ENCODE peak calls at places on chromosomes 2 and 18, in six cellular contexts. W is caudate nucleus; F is esophagus muscularis mucosa; Z is tibial artery; C is CD8-positive, alpha-beta memory T cell; A is PC-3. B is an unnamed sample.

GRCh38 chr2:69509011-69509749 is 71.9 kb upstream of the NFU1 start:
- DNase-seq in W (no peak), C (no peak), A (no peak), Z (no peak), F (no peak), B (no peak)

GRCh38 chr18:61336766-61337165 is 3.5 kb downstream of the CDH20 start:
- DNase-seq in W (no peak), F (no peak), Z (no peak), A (no peak), C (no peak), B (no peak)

GRCh38 chr2:85181844-85182456 is 48.8 kb downstream of the TCF7L1 start:
- DNase-seq in C (no peak), W (no peak), A (no peak), F (no peak), Z (no peak), B (no peak)

GRCh38 chr18:64271264-64271663 is 122.4 kb upstream of the LINC00305 start:
- DNase-seq in Z (no peak), A (no peak), C (no peak), F (no peak), W (no peak), B (no peak)

GRCh38 chr18:24544141-24544498 is 83.7 kb downstream of the HRH4 start:
- DNase-seq in W (no peak), C (no peak), A (peak; percentile 58), F (peak; percentile 10), Z (no peak), B (no peak)

GRCh38 chr2:33250417-33251029 is 225.9 kb upstream of the RASGRP3 start:
- DNase-seq in A (no peak), Z (no peak), F (no peak), W (no peak), C (no peak), B (no peak)

GRCh38 chr18:80044072-80044471 is 9.8 kb downstream of the RBFA start:
- DNase-seq in W (no peak), C (no peak), Z (no peak), A (no peak), F (no peak), B (no peak)

GRCh38 chr2:147937744-147938349 is 82.7 kb downstream of the ORC4 start:
- DNase-seq in W (no peak), A (peak; percentile 56), F (no peak), Z (no peak), C (no peak), B (no peak)

GRCh38 chr2:64330691-64331429 is 123.1 kb upstream of the LGALSL start:
- DNase-seq in A (peak; percentile 87), F (peak; percentile 93), Z (peak; percentile 86), C (peak; percentile 66), W (peak; percentile 13), B (no peak)

GRCh38 chr18:74796928-74797576 is 199.4 kb downstream of the ZNF407 start:
- DNase-seq in C (no peak), Z (no peak), A (peak; percentile 46), F (no peak), W (no peak), B (no peak)
- H3K27ac ChIP-seq in C (no peak overlapping the region), Z (no peak overlapping the region), A (no peak overlapping the region), F (peak overlapping the region; percentile 39), W (peak overlapping the region; percentile 63), B (no peak overlapping the region)

GRCh38 chr2:234711308-234711707 is 214.4 kb upstream of the ARL4C start:
- DNase-seq in Z (no peak), W (no peak), F (no peak), A (no peak), C (no peak), B (no peak)
- H3K27ac ChIP-seq in Z (no peak overlapping the region), W (no peak overlapping the region), F (no peak overlapping the region), A (no peak overlapping the region), C (no peak overlapping the region), B (no peak overlapping the region)

GRCh38 chr18:55694291-55694690 is 106.3 kb upstream of the TCF4 start:
- DNase-seq in F (no peak), C (no peak), W (no peak), Z (no peak), A (peak; percentile 17), B (peak; percentile 56)
- H3K27ac ChIP-seq in F (no peak overlapping the region), C (no peak overlapping the region), W (no peak overlapping the region), Z (no peak overlapping the region), A (no peak overlapping the region), B (no peak overlapping the region)

GRCh38 chr2:55916473-55917049 is 7.0 kb downstream of the EFEMP1 start:
- DNase-seq in C (no peak), F (no peak), Z (no peak), A (no peak), W (no peak), B (no peak)

GRCh38 chr2:55917713-55918390 is 5.7 kb downstream of the EFEMP1 start:
- DNase-seq in F (no peak), C (no peak), A (no peak), W (no peak), Z (no peak), B (no peak)

GRCh38 chr2:55918856-55919255 is 4.7 kb downstream of the EFEMP1 start:
- DNase-seq in C (no peak), F (no peak), Z (no peak), A (peak; percentile 35), W (no peak), B (no peak)

GRCh38 chr2:55914786-55915185 is 8.8 kb downstream of the EFEMP1 start:
- DNase-seq in C (no peak), Z (no peak), A (no peak), F (no peak), W (no peak), B (no peak)

GRCh38 chr2:55917117-55917516 is 6.5 kb downstream of the EFEMP1 start:
- DNase-seq in C (no peak), F (no peak), W (no peak), Z (no peak), A (no peak), B (no peak)
- H3K27ac ChIP-seq in C (no peak overlapping the region), F (no peak overlapping the region), W (no peak overlapping the region), Z (peak overlapping the region; percentile 27), A (no peak overlapping the region), B (no peak overlapping the region)

GRCh38 chr18:49048361-49048760 is 97.6 kb upstream of the SMAD7 start:
- DNase-seq in Z (no peak), A (no peak), F (no peak), C (no peak), W (no peak), B (no peak)
- H3K27ac ChIP-seq in Z (no peak overlapping the region), A (no peak overlapping the region), F (no peak overlapping the region), C (no peak overlapping the region), W (no peak overlapping the region), B (no peak overlapping the region)